ENCODE peak calls at places on chromosome 9, in five cellular contexts. V, K, N, H and A are unnamed samples.
A peak's percentile ranks its signal among the peaks of the same experiment; 100 is the strongest.

GRCh38 chr9:76379494-76379893 is 14.7 kb downstream of the RFK start:
- DNase-seq in V (no peak), N (peak; percentile 84), K (no peak), H (no peak), A (no peak)

GRCh38 chr9:136902259-136902821 is 16.0 kb downstream of the TRAF2 start:
- DNase-seq in H (no peak), K (peak; percentile 84), N (peak; percentile 67), V (peak; percentile 86), A (peak; percentile 99)

GRCh38 chr9:87592554-87593394 is 95.1 kb downstream of the DAPK1 start:
- DNase-seq in K (peak; percentile 86), N (no peak), V (peak; percentile 69), H (no peak), A (no peak)

GRCh38 chr9:133842721-133843227 is 104.6 kb upstream of the SARDH start:
- DNase-seq in V (no peak), H (no peak), N (no peak), K (no peak), A (no peak)

GRCh38 chr9:114016101-114016500 is 62.0 kb downstream of the AMBP start:
- DNase-seq in H (no peak), V (no peak), N (no peak), K (no peak), A (no peak)

GRCh38 chr9:38254151-38254550 is 138.4 kb upstream of the ALDH1B1 start:
- DNase-seq in K (no peak), N (no peak), H (no peak), V (no peak), A (no peak)

GRCh38 chr9:78029601-78030552 is 1.7 kb downstream of the GNAQ start:
- DNase-seq in N (no peak), K (peak; percentile 48), H (no peak), V (peak; percentile 48), A (peak; percentile 86)

GRCh38 chr9:91416086-91416712 is 7.4 kb downstream of the NFIL3 start:
- DNase-seq in V (peak; percentile 60), H (no peak), N (peak; percentile 57), K (peak; percentile 81), A (peak; percentile 68)

GRCh38 chr9:73497796-73498195 is 346.1 kb downstream of the ANXA1 start:
- DNase-seq in V (no peak), H (no peak), K (no peak), N (no peak), A (no peak)

GRCh38 chr9:23825143-23825531 is 903 bp downstream of the ELAVL2 start:
- DNase-seq in K (no peak), H (no peak), N (no peak), V (no peak), A (no peak)

GRCh38 chr9:125343518-125344284 is 82.1 kb downstream of the GAPVD1 start:
- DNase-seq in K (peak; percentile 61), V (peak; percentile 76), N (peak; percentile 56), H (no peak), A (peak; percentile 13)

GRCh38 chr9:130225071-130225470 is 40.5 kb upstream of the HMCN2 start:
- DNase-seq in K (no peak), N (no peak), H (no peak), V (no peak), A (no peak)

GRCh38 chr9:36603006-36603405 is 30.3 kb downstream of the MELK start:
- DNase-seq in V (peak; percentile 66), K (peak; percentile 70), N (no peak), H (no peak), A (no peak)

GRCh38 chr9:33011857-33012256 is 10.4 kb upstream of the APTX start:
- DNase-seq in K (no peak), N (no peak), V (no peak), H (no peak), A (no peak)

GRCh38 chr9:8401961-8402701 is 602.6 kb upstream of the DMAC1 start:
- DNase-seq in V (no peak), N (no peak), H (no peak), K (no peak), A (no peak)

GRCh38 chr9:93902051-93902779 is 52.9 kb downstream of the BARX1 start:
- DNase-seq in N (no peak), V (no peak), H (no peak), K (no peak), A (peak; percentile 78)

GRCh38 chr9:16726023-16726422 is 144.4 kb downstream of the BNC2 start:
- DNase-seq in N (peak; percentile 40), K (peak; percentile 58), V (peak; percentile 70), H (no peak), A (no peak)

GRCh38 chr9:117002686-117003085 is 315.6 kb downstream of the TRIM32 start:
- DNase-seq in N (no peak), K (no peak), V (no peak), H (no peak), A (no peak)

GRCh38 chr9:16133556-16134227 is 580.8 kb downstream of the CCDC171 start:
- DNase-seq in K (peak; percentile 78), V (peak; percentile 48), H (peak; percentile 70), N (peak; percentile 88), A (peak; percentile 78)

GRCh38 chr9:126509718-126510117 is 104.0 kb upstream of the LMX1B start:
- DNase-seq in H (no peak), V (no peak), N (no peak), K (no peak), A (peak; percentile 35)

GRCh38 chr9:92759990-92760893 is 4.4 kb downstream of the BICD2 start:
- DNase-seq in H (no peak), V (no peak), K (peak; percentile 84), N (no peak), A (peak; percentile 91)

GRCh38 chr9:107213561-107214028 is 69.5 kb upstream of the RAD23B start:
- DNase-seq in H (peak; percentile 96), N (peak; percentile 70), K (peak; percentile 91), V (peak; percentile 94), A (peak; percentile 85)

GRCh38 chr9:124259273-124260078 is 1.7 kb downstream of the NEK6 start:
- DNase-seq in V (peak; percentile 91), N (peak; percentile 91), H (peak; percentile 54), K (peak; percentile 89), A (peak; percentile 97)

GRCh38 chr9:92384373-92384772 is 20.0 kb downstream of the OGN start:
- DNase-seq in K (peak; percentile 63), V (peak; percentile 69), N (peak; percentile 35), H (no peak), A (peak; percentile 74)

GRCh38 chr9:89778100-89779085 is 173.6 kb downstream of the GADD45G start:
- DNase-seq in V (no peak), K (no peak), H (no peak), N (no peak), A (peak; percentile 34)

GRCh38 chr9:133499130-133499891 is 20.4 kb upstream of the SLC2A6 start:
- DNase-seq in N (no peak), K (no peak), V (no peak), H (no peak), A (peak; percentile 80)

GRCh38 chr9:113886003-113886324 is 9.9 kb downstream of the ZNF618 start:
- DNase-seq in H (no peak), V (peak; percentile 26), K (peak; percentile 45), N (no peak), A (peak; percentile 59)

GRCh38 chr9:18534611-18535010 is 60.7 kb downstream of the ADAMTSL1 start:
- DNase-seq in V (no peak), H (no peak), N (no peak), K (no peak), A (no peak)

GRCh38 chr9:97852001-97852398 is 1.0 kb upstream of the FOXE1 start:
- DNase-seq in H (no peak), K (no peak), N (no peak), V (no peak), A (peak; percentile 89)

GRCh38 chr9:97851450-97851883 is 1.6 kb upstream of the FOXE1 start:
- DNase-seq in N (no peak), K (no peak), H (no peak), V (no peak), A (no peak)

GRCh38 chr9:97853844-97854695 is 1.0 kb downstream of the FOXE1 start:
- DNase-seq in H (no peak), V (peak; percentile 33), K (peak; percentile 56), N (no peak), A (peak; percentile 89)

GRCh38 chr9:97853056-97853843 is at the start of gene FOXE1:
- DNase-seq in K (no peak), H (no peak), N (no peak), V (no peak), A (peak; percentile 64)

GRCh38 chr9:97852399-97853055 is 499 bp upstream of the FOXE1 start:
- DNase-seq in N (no peak), V (no peak), H (no peak), K (no peak), A (peak; percentile 80)
- H3K4me3 ChIP-seq in N (no peak overlapping the region), V (no peak overlapping the region), H (no peak overlapping the region), K (no peak overlapping the region), A (no peak overlapping the region)

DNA sequence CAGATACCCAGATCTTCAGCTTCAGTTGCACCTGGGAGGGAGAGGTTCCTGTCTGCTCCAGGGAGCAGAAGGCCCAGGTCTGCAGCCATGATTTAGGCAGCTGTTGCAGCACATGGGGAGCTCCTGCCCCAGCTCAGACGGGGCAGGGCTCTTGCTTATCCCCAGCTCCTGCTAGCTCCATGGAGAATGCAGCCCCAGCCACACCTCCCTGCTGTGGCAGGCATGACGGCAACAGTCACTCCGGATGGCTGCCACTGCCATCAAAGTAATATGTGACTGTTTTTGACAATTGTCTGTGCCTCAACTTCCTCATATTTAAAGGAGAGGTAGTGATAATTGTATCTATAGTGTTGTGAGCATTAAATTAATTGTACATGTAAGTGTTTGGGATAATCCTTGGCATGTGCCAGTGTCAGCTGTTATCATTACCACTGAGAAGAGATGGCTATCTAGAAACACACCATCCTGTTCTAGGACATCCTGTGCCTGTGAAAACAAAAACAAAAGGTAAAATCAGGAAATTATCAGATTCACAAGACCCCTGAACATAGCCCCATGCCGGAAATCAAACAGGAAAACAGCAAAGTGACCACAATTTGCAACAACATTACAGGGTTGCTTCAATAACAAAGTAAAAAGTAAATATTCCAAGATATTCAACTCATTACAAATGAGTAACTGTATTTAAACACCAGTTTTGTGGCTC is 1048.8 kb upstream of the ACO1 start:
- DNase-seq in K (no peak), H (no peak), V (no peak), N (no peak), A (no peak)
- H2AFZ ChIP-seq in K (no peak overlapping the region), H (no peak overlapping the region), V (no peak overlapping the region), N (no peak overlapping the region), A (no peak overlapping the region)

GRCh38 chr9:112700080-112700479 is 17.8 kb downstream of the INIP start:
- DNase-seq in K (peak; percentile 10), H (no peak), V (peak; percentile 30), N (no peak), A (peak; percentile 38)
- H3K4me2 ChIP-seq in K (no peak overlapping the region), H (no peak overlapping the region), V (no peak overlapping the region), N (no peak overlapping the region), A (no peak overlapping the region)

GRCh38 chr9:109100543-109101201 is 19.1 kb downstream of the TMEM245 start:
- DNase-seq in H (no peak), K (no peak), V (no peak), N (no peak), A (no peak)

GRCh38 chr9:109098221-109098959 is 21.4 kb downstream of the TMEM245 start:
- DNase-seq in H (no peak), V (peak; percentile 65), K (peak; percentile 72), N (peak; percentile 51), A (peak; percentile 60)

GRCh38 chr9:109098960-109099308 is 20.8 kb downstream of the TMEM245 start:
- DNase-seq in K (peak; percentile 52), N (no peak), H (no peak), V (no peak), A (no peak)

GRCh38 chr9:109101202-109101595 is 18.5 kb downstream of the TMEM245 start:
- DNase-seq in N (no peak), V (no peak), K (no peak), H (no peak), A (no peak)

GRCh38 chr9:109101810-109102209 is 17.9 kb downstream of the TMEM245 start:
- DNase-seq in H (peak; percentile 27), N (peak; percentile 90), K (peak; percentile 47), V (peak; percentile 84), A (peak; percentile 86)
- H3K4me3 ChIP-seq in H (no peak overlapping the region), N (peak overlapping the region; percentile 51), K (no peak overlapping the region), V (no peak overlapping the region), A (no peak overlapping the region)